ENCODE peak calls at places on chromosomes 6 and 20, in four cellular contexts. P is ascending aorta, G is activated T-cell treated with anti-CD3 and anti-CD28 coated beads for 1 hour, R is T-helper 17 cell. K is an unnamed sample.

GRCh38 chr20:24949756-24950127 is 673 bp downstream of the CST7 start:
- DNase-seq in P (no peak), R (no peak), G (no peak), K (peak; percentile 62)

GRCh38 chr6:22399693-22400092 is 102.9 kb upstream of the PRL start:
- DNase-seq in G (no peak), R (no peak), P (no peak), K (no peak)

GRCh38 chr6:4179960-4180652 is 44.7 kb upstream of the ECI2 start:
- DNase-seq in R (no peak), P (no peak), G (no peak), K (no peak)

GRCh38 chr6:112087916-112088315 is 525 bp downstream of the FAM229B start:
- DNase-seq in P (no peak), R (no peak), G (no peak), K (no peak)

GRCh38 chr6:95321106-95321505 is 256.2 kb upstream of the MANEA start:
- DNase-seq in G (no peak), R (no peak), P (no peak), K (no peak)

GRCh38 chr20:13671500-13672288 is 33.0 kb upstream of the TASP1 start:
- DNase-seq in R (no peak), P (no peak), G (no peak), K (no peak)

GRCh38 chr6:10522929-10523573 is 1.9 kb downstream of the GCNT2 start:
- DNase-seq in R (no peak), P (peak; percentile 29), G (no peak), K (no peak)

GRCh38 chr6:167687035-167687720 is 139.5 kb upstream of the AFDN start:
- DNase-seq in R (no peak), G (no peak), P (no peak), K (no peak)

GRCh38 chr20:34473262-34473883 is 42.8 kb upstream of the DYNLRB1 start:
- DNase-seq in R (no peak), P (no peak), G (peak; percentile 11), K (peak; percentile 14)

GRCh38 chr6:137738197-137738596 is 128.9 kb upstream of the TNFAIP3 start:
- DNase-seq in R (no peak), G (no peak), P (no peak), K (no peak)

GRCh38 chr6:26501482-26501986 is 1.4 kb downstream of the BTN1A1 start:
- DNase-seq in R (peak; percentile 9), G (peak; percentile 17), P (no peak), K (no peak)

GRCh38 chr6:21937466-21937865 is 343.9 kb downstream of the SOX4 start:
- DNase-seq in P (no peak), G (no peak), R (no peak), K (no peak)

GRCh38 chr6:142387997-142388815 is 86.4 kb downstream of the ADGRG6 start:
- DNase-seq in P (no peak), G (no peak), R (no peak), K (peak; percentile 10)

GRCh38 chr6:100612101-100612500 is 147.4 kb upstream of the SIM1 start:
- DNase-seq in G (no peak), P (no peak), R (no peak), K (no peak)

GRCh38 chr20:1338801-1339200 is 9.9 kb upstream of the SDCBP2 start:
- DNase-seq in R (no peak), P (no peak), G (no peak), K (no peak)

GRCh38 chr6:152975204-152975915 is 7.5 kb downstream of the FBXO5 start:
- DNase-seq in R (no peak), P (no peak), G (no peak), K (peak; percentile 90)

GRCh38 chr20:44552950-44553908 is 29.1 kb upstream of the PKIG start:
- DNase-seq in P (no peak), R (no peak), G (no peak), K (no peak)

GRCh38 chr6:142943746-142944125 is 1.2 kb downstream of the HIVEP2 start:
- DNase-seq in G (peak; percentile 36), R (peak; percentile 22), P (no peak), K (peak; percentile 13)